ENCODE peak calls at places on chromosomes 6 and 20, in six cellular contexts. U is H1, G is HCT116, M is SK-N-SH, K is GM12878, S is HepG2. Q is an unnamed sample.

GRCh38 chr6:89044988-89045387 is 35.6 kb upstream of the PNRC1 start:
- DNase-seq in S (no peak), K (no peak), U (no peak), M (no peak), G (no peak), Q (no peak)

GRCh38 chr6:139852484-139853140 is 478.2 kb upstream of the CITED2 start:
- DNase-seq in S (no peak), U (no peak), M (no peak), K (no peak), G (no peak), Q (no peak)

GRCh38 chr6:87276624-87277023 is 45.8 kb upstream of the SMIM8 start:
- DNase-seq in M (no peak), G (no peak), U (no peak), K (no peak), S (no peak), Q (peak)

GRCh38 chr6:121651420-121651819 is 216.0 kb downstream of the GJA1 start:
- DNase-seq in K (no peak), M (no peak), U (no peak), S (no peak), G (no peak), Q (no peak)

GRCh38 chr6:31568537-31568961 is 3.5 kb upstream of the LTA start:
- DNase-seq in U (no peak), S (no peak), G (no peak), K (peak), M (no peak), Q (no peak)

GRCh38 chr6:1724616-1725015 is 114.9 kb downstream of the FOXC1 start:
- DNase-seq in G (peak), K (no peak), S (no peak), M (no peak), U (no peak), Q (no peak)

GRCh38 chr6:111952821-111953535 is 79.7 kb upstream of the FYN start:
- DNase-seq in U (no peak), G (no peak), S (no peak), M (no peak), K (no peak), Q (no peak)

GRCh38 chr6:83853968-83854501 is 875 bp downstream of the RIPPLY2 start:
- DNase-seq in M (peak), K (no peak), U (no peak), G (no peak), S (no peak), Q (no peak)

GRCh38 chr6:73308712-73309533 is 45.2 kb downstream of the DPPA5 start:
- DNase-seq in U (no peak), S (no peak), G (peak), M (no peak), K (no peak), Q (no peak)

GRCh38 chr20:5746064-5746463 is 4.1 kb upstream of the SHLD1 start:
- DNase-seq in S (no peak), U (no peak), K (no peak), G (no peak), M (no peak), Q (no peak)

GRCh38 chr6:142851601-142852000 is 93.4 kb downstream of the HIVEP2 start:
- DNase-seq in G (no peak), S (no peak), U (no peak), K (peak), M (no peak), Q (no peak)

GRCh38 chr6:36519352-36519751 is 27.9 kb downstream of the STK38 start:
- DNase-seq in S (no peak), M (no peak), K (no peak), U (no peak), G (no peak), Q (no peak)
- TF ChIP-seq JUND in S (no peak), M (no peak), K (no peak), U (no peak), G (no peak), Q (no peak)

DNA sequence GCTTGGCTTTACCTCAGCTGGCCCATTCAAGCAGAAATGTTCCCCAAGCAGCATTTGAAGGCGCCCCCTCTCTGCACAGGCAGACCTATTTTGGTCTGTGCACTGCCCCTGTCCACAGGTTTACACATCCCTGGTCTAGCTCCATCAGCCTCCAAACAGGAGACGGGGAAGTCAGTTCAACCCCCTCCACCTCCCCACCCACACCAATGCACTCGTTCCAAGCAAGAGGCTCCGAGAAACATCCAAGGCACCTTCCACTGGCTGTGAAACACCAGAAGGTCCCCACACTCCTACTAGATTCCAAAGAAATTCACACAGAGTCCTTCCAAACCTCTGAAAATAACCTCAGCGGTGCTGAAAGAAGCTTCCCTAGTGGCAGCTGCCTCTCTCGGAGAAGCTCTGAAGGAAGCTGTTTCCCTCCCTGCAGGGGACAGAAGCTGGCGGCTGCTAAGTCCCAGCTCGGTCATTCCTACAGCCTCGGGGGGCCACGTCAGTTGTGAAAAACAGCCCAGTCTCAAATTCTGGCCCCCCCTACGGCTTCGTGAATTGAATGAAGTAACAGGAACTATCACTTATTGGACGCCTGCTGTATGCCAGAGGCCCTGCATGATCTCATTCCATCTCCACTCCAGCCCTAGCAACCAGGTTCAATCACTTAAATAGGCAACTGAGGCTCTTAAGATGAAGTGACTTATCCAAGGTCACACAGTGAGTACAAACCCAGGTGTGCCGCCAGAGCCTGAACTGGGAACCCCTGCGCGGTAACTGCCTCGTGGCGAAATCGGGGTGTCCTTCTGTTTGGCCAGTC is 815 bp downstream of the SPATA2 start:
- DNase-seq in M (no peak), K (no peak), G (no peak), S (no peak), U (no peak), Q (peak)
- TF ChIP-seq JUND in M (no peak), K (no peak), G (no peak), S (no peak), U (no peak), Q (no peak)

GRCh38 chr6:108559097-108559883 is 1.4 kb upstream of the FOXO3 start:
- DNase-seq in G (no peak), M (peak), S (peak), U (no peak), K (no peak), Q (peak)

GRCh38 chr6:108558372-108559096 is 2.2 kb upstream of the FOXO3 start:
- DNase-seq in S (peak), K (peak), M (peak), U (peak), G (peak), Q (peak)

GRCh38 chr6:108556250-108556649 is 4.5 kb upstream of the FOXO3 start:
- DNase-seq in K (no peak), G (no peak), M (no peak), S (no peak), U (no peak), Q (no peak)

GRCh38 chr6:108556864-108557493 is 3.7 kb upstream of the FOXO3 start:
- DNase-seq in U (no peak), K (no peak), S (no peak), M (no peak), G (no peak), Q (no peak)

GRCh38 chr6:108557494-108558371 is 3.0 kb upstream of the FOXO3 start:
- DNase-seq in M (peak), S (peak), G (no peak), U (no peak), K (no peak), Q (peak)
- TF ChIP-seq JUND in M (no peak), S (no peak), G (no peak), U (no peak), K (no peak), Q (no peak)

GRCh38 chr6:42778072-42778471 is 3.8 kb upstream of the BICRAL start:
- DNase-seq in M (no peak), U (no peak), S (no peak), G (no peak), K (no peak), Q (no peak)

GRCh38 chr6:42779521-42779920 is 2.3 kb upstream of the BICRAL start:
- DNase-seq in M (no peak), U (no peak), G (no peak), K (no peak), S (no peak), Q (no peak)

GRCh38 chr6:42781546-42781810 is 374 bp upstream of the BICRAL start:
- DNase-seq in U (no peak), G (no peak), K (no peak), S (no peak), M (peak), Q (no peak)

GRCh38 chr6:42774201-42774600 is 7.7 kb upstream of the BICRAL start:
- DNase-seq in K (no peak), G (no peak), S (no peak), U (no peak), M (no peak), Q (no peak)

GRCh38 chr6:42777126-42777822 is 4.6 kb upstream of the BICRAL start:
- DNase-seq in S (peak), G (no peak), K (peak), M (no peak), U (no peak), Q (no peak)
- TF ChIP-seq JUND in S (no peak), G (no peak), K (peak), M (peak), U (no peak), Q (no peak)

GRCh38 chr20:23164176-23164601 is 78.1 kb upstream of the CD93 start:
- DNase-seq in G (no peak), K (no peak), M (no peak), U (no peak), S (peak), Q (no peak)
- TF ChIP-seq JUND in G (no peak), K (no peak), M (no peak), U (no peak), S (no peak), Q (no peak)

GRCh38 chr6:155528335-155528734 is 72.7 kb upstream of the NOX3 start:
- DNase-seq in K (no peak), G (no peak), M (no peak), U (no peak), S (no peak), Q (no peak)

GRCh38 chr6:155527443-155527842 is 71.8 kb upstream of the NOX3 start:
- DNase-seq in G (no peak), U (no peak), K (no peak), M (no peak), S (no peak), Q (no peak)

GRCh38 chr6:155528982-155529453 is 73.4 kb upstream of the NOX3 start:
- DNase-seq in K (no peak), G (no peak), S (peak), M (no peak), U (no peak), Q (no peak)

GRCh38 chr6:155534678-155535077 is 79.0 kb upstream of the NOX3 start:
- DNase-seq in U (no peak), S (no peak), M (no peak), G (no peak), K (no peak), Q (no peak)

GRCh38 chr6:155530219-155530834 is 74.7 kb upstream of the NOX3 start:
- DNase-seq in U (no peak), K (no peak), M (peak), G (peak), S (peak), Q (peak)
- TF ChIP-seq JUND in U (no peak), K (no peak), M (no peak), G (no peak), S (no peak), Q (no peak)

Q was measured in T47D.